ENCODE peak calls at places on chromosome 14, in ten cellular contexts. O is neuronal stem cell, B is right cardiac atrium, Q is A549, N is AG04450, T is body of pancreas, I is trophoblast cell, D is spleen, S is right lobe of liver, X is breast epithelium. E is an unnamed sample. For H3K9me3, the result is how much of the 10 kb centered on the place peaks cover.

GRCh38 chr14:50619569-50620141 is 48.5 kb downstream of the SAV1 start:
- DNase-seq in O (no peak), B (no peak), Q (peak), N (no peak), T (no peak), I (peak), D (no peak), S (no peak), X (no peak), E (no peak)

GRCh38 chr14:104144911-104145825 is 6.8 kb downstream of the KIF26A start:
- DNase-seq in O (no peak), B (peak), Q (no peak), N (no peak), T (no peak), I (no peak), D (peak), S (no peak), X (no peak), E (peak)

GRCh38 chr14:62546862-62547474 is 498.3 kb downstream of the KCNH5 start:
- DNase-seq in O (no peak), B (no peak), Q (no peak), N (no peak), T (no peak), I (peak), D (no peak), S (no peak), X (no peak), E (no peak)

GRCh38 chr14:24071144-24071697 is at the start of gene CPNE6:
- DNase-seq in O (no peak), B (no peak), Q (no peak), N (no peak), T (no peak), I (no peak), D (peak), S (no peak), X (no peak), E (peak)

GRCh38 chr14:100589760-100590469 is 2.7 kb upstream of the BEGAIN start:
- DNase-seq in O (no peak), B (no peak), Q (no peak), N (no peak), T (no peak), I (no peak), D (peak), S (no peak), X (no peak), E (no peak)

GRCh38 chr14:21734457-21735074 is 60.9 kb upstream of the OR4E1 start:
- DNase-seq in O (peak), B (no peak), Q (peak), N (no peak), T (no peak), I (peak), D (no peak), S (no peak), X (no peak), E (no peak)

GRCh38 chr14:91230363-91231035 is 14.0 kb downstream of the GPR68 start:
- DNase-seq in O (no peak), B (no peak), Q (no peak), N (no peak), T (no peak), I (no peak), D (no peak), S (no peak), X (no peak), E (no peak)

GRCh38 chr14:76958975-76959710 is 69.4 kb downstream of the IRF2BPL start:
- DNase-seq in O (no peak), B (peak), Q (no peak), N (no peak), T (no peak), I (peak), D (no peak), S (no peak), X (no peak), E (peak)

GRCh38 chr14:42002139-42002538 is 395.5 kb downstream of the LRFN5 start:
- DNase-seq in O (no peak), B (no peak), Q (no peak), N (peak), T (no peak), I (peak), D (no peak), S (no peak), X (no peak), E (no peak)

GRCh38 chr14:68791078-68791983 is 1.5 kb downstream of the ZFP36L1 start:
- DNase-seq in O (no peak), B (no peak), Q (no peak), N (no peak), T (peak), I (peak), D (peak), S (no peak), X (no peak), E (no peak)

GRCh38 chr14:50757702-50758101 is 73.3 kb downstream of the NIN start:
- DNase-seq in O (no peak), B (no peak), Q (no peak), N (no peak), T (no peak), I (no peak), D (no peak), S (no peak), X (no peak), E (no peak)

GRCh38 chr14:80202888-80203562 is 8.3 kb downstream of the DIO2 start:
- DNase-seq in O (no peak), B (no peak), Q (no peak), N (no peak), T (no peak), I (peak), D (no peak), S (peak), X (no peak), E (no peak)

GRCh38 chr14:76495983-76496382 is 120.0 kb downstream of the ESRRB start:
- DNase-seq in O (no peak), B (no peak), Q (no peak), N (no peak), T (no peak), I (no peak), D (peak), S (no peak), X (no peak), E (no peak)

GRCh38 chr14:79279645-79280399 is 931.5 kb downstream of the DIO2 start:
- DNase-seq in O (no peak), B (peak), Q (no peak), N (no peak), T (peak), I (peak), D (no peak), S (no peak), X (peak), E (peak)

GRCh38 chr14:64654072-64654899 is 49.9 kb upstream of the PLEKHG3 start:
- DNase-seq in O (no peak), B (no peak), Q (peak), N (peak), T (no peak), I (peak), D (no peak), S (peak), X (no peak), E (no peak)

GRCh38 chr14:100851946-100852620 is 26.2 kb downstream of the MEG3 start:
- DNase-seq in O (no peak), B (no peak), Q (no peak), N (no peak), T (no peak), I (no peak), D (peak), S (no peak), X (no peak), E (no peak)

GRCh38 chr14:28157887-28158791 is 608.4 kb upstream of the FOXG1 start:
- DNase-seq in O (no peak), B (no peak), Q (no peak), N (no peak), T (no peak), I (no peak), D (peak), S (no peak), X (no peak), E (peak)

GRCh38 chr14:74302160-74302628 is 540 bp downstream of the ABCD4 start:
- DNase-seq in O (no peak), B (no peak), Q (peak), N (no peak), T (no peak), I (peak), D (no peak), S (no peak), X (no peak), E (no peak)

GRCh38 chr14:104356738-104357688 is 218.6 kb downstream of the KIF26A start:
- DNase-seq in O (no peak), B (no peak), Q (no peak), N (no peak), T (no peak), I (no peak), D (peak), S (peak), X (peak), E (no peak)

GRCh38 chr14:91413547-91414474 is 3.8 kb downstream of the CCDC88C start:
- DNase-seq in O (no peak), B (no peak), Q (no peak), N (no peak), T (peak), I (peak), D (peak), S (no peak), X (peak), E (no peak)

GRCh38 chr14:53391156-53391555 is 238.0 kb upstream of the DDHD1 start:
- DNase-seq in O (no peak), B (no peak), Q (no peak), N (no peak), T (no peak), I (no peak), D (no peak), S (no peak), X (no peak), E (no peak)

GRCh38 chr14:71632440-71632946 is 299.7 kb upstream of the RGS6 start:
- DNase-seq in O (no peak), B (no peak), Q (no peak), N (no peak), T (no peak), I (no peak), D (no peak), S (no peak), X (no peak), E (no peak)

GRCh38 chr14:71638523-71639196 is 293.6 kb upstream of the RGS6 start:
- DNase-seq in O (no peak), B (no peak), Q (no peak), N (peak), T (no peak), I (peak), D (no peak), S (no peak), X (no peak), E (no peak)

GRCh38 chr14:71636820-71637471 is 295.3 kb upstream of the RGS6 start:
- DNase-seq in O (no peak), B (no peak), Q (no peak), N (no peak), T (no peak), I (no peak), D (no peak), S (no peak), X (no peak), E (no peak)

DNA sequence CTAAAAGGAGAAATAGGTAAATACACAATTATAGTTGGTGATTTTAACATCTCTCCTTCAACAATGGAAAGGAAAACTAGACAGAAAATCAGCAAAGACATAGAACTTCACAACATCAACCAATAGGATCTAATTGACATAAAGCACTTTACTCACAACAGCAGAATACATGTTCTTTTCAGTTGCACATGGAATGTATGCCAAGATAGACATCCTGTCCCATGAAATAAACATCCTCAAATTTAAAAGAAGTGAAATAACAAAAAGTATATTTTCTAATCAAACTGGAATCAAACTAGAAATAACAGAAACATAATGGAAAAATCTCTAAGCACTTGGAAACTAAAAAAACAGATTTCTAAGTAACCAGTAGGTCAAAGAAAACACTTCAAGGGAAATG is 296.2 kb upstream of the RGS6 start:
- DNase-seq in O (no peak), B (no peak), Q (no peak), N (no peak), T (no peak), I (no peak), D (no peak), S (no peak), X (no peak), E (no peak)
- H3K4me3 ChIP-seq in O (no peak), B (no peak), Q (no peak), N (no peak), T (no peak), I (no peak), D (no peak), S (no peak), X (no peak), E (no peak)

GRCh38 chr14:98959410-98959809 is 312.6 kb downstream of the BCL11B start:
- DNase-seq in O (no peak), B (no peak), Q (no peak), N (no peak), T (no peak), I (no peak), D (no peak), S (no peak), X (no peak), E (no peak)
- H3K9me3 ChIP-seq in O (under half), B (under half), Q (under half), N (under half), T (under half), I (under half), D (under half), S (under half), X (under half), E (under half)

DNA sequence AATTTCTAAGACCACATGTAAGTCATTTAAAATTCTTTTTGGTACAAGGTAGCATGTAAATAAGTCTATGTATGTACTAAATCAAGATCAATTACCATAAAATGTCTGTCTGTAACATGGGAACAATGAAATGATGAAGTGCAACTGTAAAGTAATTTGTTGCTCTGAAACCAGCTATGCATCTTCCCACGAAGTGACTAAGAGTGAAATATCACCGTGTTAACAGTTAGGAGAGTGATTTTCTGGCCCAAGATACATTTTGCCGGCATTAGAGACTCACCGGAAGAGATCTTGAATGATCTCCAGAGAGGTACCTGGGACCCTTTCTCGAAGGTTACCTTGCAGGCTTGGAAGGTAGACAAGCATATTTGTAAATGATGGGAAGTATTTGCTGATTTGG is 105.8 kb downstream of the SAMD4A start:
- DNase-seq in O (no peak), B (no peak), Q (no peak), N (no peak), T (no peak), I (no peak), D (no peak), S (no peak), X (no peak), E (no peak)
- H3K27ac ChIP-seq in O (no peak), B (peak), Q (no peak), N (no peak), T (no peak), I (no peak), D (no peak), S (no peak), X (peak), E (no peak)

DNA sequence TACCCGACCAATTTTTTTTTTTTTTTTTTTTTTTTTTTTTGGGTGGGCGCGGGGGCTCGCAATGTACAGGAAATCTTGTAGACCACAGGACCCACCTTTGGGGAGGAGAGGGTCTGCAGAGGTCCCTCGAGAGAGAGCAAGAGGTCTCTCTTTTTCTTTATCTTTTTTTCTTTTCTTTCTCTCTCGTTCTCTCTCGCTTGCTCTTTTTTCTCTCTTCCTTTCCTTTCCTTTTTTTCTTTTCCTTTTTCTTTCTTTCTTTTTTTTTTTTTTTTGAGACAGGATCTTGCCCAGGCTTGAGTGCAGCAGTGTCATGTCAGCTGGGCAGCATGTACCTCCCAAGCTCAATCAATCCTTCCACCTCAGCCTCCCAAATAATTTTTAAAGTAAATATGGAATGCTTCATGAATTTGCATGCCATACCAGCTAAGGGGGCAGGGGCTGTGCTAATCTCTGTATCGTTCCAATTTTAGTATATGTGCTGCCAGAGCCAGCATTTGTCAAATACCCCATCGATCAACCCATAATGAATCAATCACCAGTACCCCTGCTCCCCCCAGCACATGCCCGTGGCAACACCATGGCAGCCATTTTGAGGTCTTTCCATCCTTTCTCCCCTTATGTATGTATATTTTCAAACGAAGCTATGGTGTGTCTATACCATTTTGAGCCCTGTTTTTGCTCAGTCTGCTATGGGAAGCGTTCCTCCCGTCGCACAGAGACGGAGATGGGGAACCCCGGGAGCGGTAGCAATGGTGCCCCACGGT is 9.3 kb downstream of the PAPLN start:
- DNase-seq in O (no peak), B (no peak), Q (no peak), N (no peak), T (no peak), I (no peak), D (peak), S (no peak), X (no peak), E (peak)
- H3K4me3 ChIP-seq in O (no peak), B (peak), Q (no peak), N (peak), T (no peak), I (no peak), D (peak), S (no peak), X (peak), E (no peak)

E was measured in kidney.